ENCODE peak calls at places on chromosome 11, in five cellular contexts. M is lower leg skin; K is testis; Q is naive thymus-derived CD4-positive, alpha-beta T cell; F is Peyer's patch. E is an unnamed sample.

GRCh38 chr11:111299111-111300026 is 1.0 kb downstream of the POU2AF3 start:
- DNase-seq in M (no peak), K (peak; percentile 84), Q (no peak), F (peak; percentile 31), E (peak; percentile 45)

GRCh38 chr11:64003807-64004589 is 17.8 kb downstream of the OTUB1 start:
- DNase-seq in M (no peak), K (no peak), Q (no peak), F (no peak), E (no peak)

GRCh38 chr11:78449866-78450265 is 32.2 kb upstream of the GAB2 start:
- DNase-seq in M (no peak), K (no peak), Q (no peak), F (no peak), E (no peak)

GRCh38 chr11:65710424-65710823 is 1.6 kb upstream of the KAT5 start:
- DNase-seq in M (no peak), K (no peak), Q (no peak), F (no peak), E (no peak)

GRCh38 chr11:46160100-46160499 is 38.8 kb upstream of the PHF21A start:
- DNase-seq in M (no peak), K (no peak), Q (no peak), F (no peak), E (peak; percentile 22)

GRCh38 chr11:129061466-129062194 is 119.0 kb upstream of the TP53AIP1 start:
- DNase-seq in M (no peak), K (no peak), Q (no peak), F (no peak), E (no peak)

GRCh38 chr11:7896026-7896785 is 34.9 kb downstream of the OR10A6 start:
- DNase-seq in M (no peak), K (peak; percentile 61), Q (no peak), F (no peak), E (no peak)

GRCh38 chr11:123122341-123122740 is 60.4 kb upstream of the HSPA8 start:
- DNase-seq in M (peak; percentile 36), K (no peak), Q (no peak), F (no peak), E (no peak)

GRCh38 chr11:2929511-2929879 is 275 bp upstream of the PHLDA2 start:
- DNase-seq in M (no peak), K (no peak), Q (no peak), F (no peak), E (peak; percentile 86)

GRCh38 chr11:76835928-76836612 is 24.6 kb upstream of the ACER3 start:
- DNase-seq in M (peak; percentile 73), K (peak; percentile 40), Q (no peak), F (no peak), E (peak; percentile 84)

GRCh38 chr11:130403301-130403804 is 25.1 kb downstream of the ADAMTS8 start:
- DNase-seq in M (peak; percentile 20), K (no peak), Q (no peak), F (no peak), E (no peak)

GRCh38 chr11:32430586-32431357 is 4.6 kb downstream of the WT1 start:
- DNase-seq in M (no peak), K (peak; percentile 92), Q (no peak), F (no peak), E (no peak)

GRCh38 chr11:130061017-130061416 is 8.7 kb upstream of the APLP2 start:
- DNase-seq in M (no peak), K (no peak), Q (no peak), F (no peak), E (no peak)

GRCh38 chr11:109424893-109425292 is 2.9 kb downstream of the C11orf87 start:
- DNase-seq in M (no peak), K (peak; percentile 42), Q (no peak), F (no peak), E (no peak)

GRCh38 chr11:8959546-8960166 is 4.6 kb downstream of the TMEM9B start:
- DNase-seq in M (no peak), K (peak; percentile 51), Q (peak; percentile 29), F (no peak), E (peak; percentile 68)

E was measured in small intestine.